ENCODE peak calls at places on chromosome 2, in six cellular contexts. K is GM12865; W is HCT116; E is CD4-positive, CD25-positive, alpha-beta regulatory T cell; J is ureter; X is neural crest cell. M is an unnamed sample.
A peak's percentile ranks its signal among the peaks of the same experiment; 100 is the strongest.

GRCh38 chr2:100976634-100977391 is 25.3 kb upstream of the RPL31 start:
- DNase-seq in K (peak; percentile 74), W (no peak), E (no peak), J (no peak), X (no peak), M (peak; percentile 36)

GRCh38 chr2:145091967-145092366 is 572.0 kb upstream of the ZEB2 start:
- DNase-seq in K (no peak), W (no peak), E (no peak), J (no peak), X (no peak), M (no peak)

GRCh38 chr2:28247747-28248146 is 144.9 kb upstream of the FOSL2 start:
- DNase-seq in K (no peak), W (no peak), E (no peak), J (no peak), X (no peak), M (no peak)

GRCh38 chr2:9883897-9884296 is 40.6 kb downstream of the TAF1B start:
- DNase-seq in K (no peak), W (no peak), E (no peak), J (no peak), X (no peak), M (no peak)

GRCh38 chr2:226431301-226431955 is 368.2 kb downstream of the IRS1 start:
- DNase-seq in K (no peak), W (no peak), E (no peak), J (no peak), X (no peak), M (no peak)

GRCh38 chr2:190578158-190579057 is 43.9 kb upstream of the NEMP2 start:
- DNase-seq in K (no peak), W (peak; percentile 24), E (no peak), J (no peak), X (no peak), M (no peak)

GRCh38 chr2:241188386-241189092 is at the start of gene ANO7:
- DNase-seq in K (no peak), W (no peak), E (no peak), J (no peak), X (no peak), M (no peak)

GRCh38 chr2:155035246-155035645 is 336.8 kb downstream of the KCNJ3 start:
- DNase-seq in K (no peak), W (no peak), E (no peak), J (no peak), X (no peak), M (no peak)

GRCh38 chr2:147945660-147946059 is 74.9 kb downstream of the ORC4 start:
- DNase-seq in K (no peak), W (no peak), E (no peak), J (no peak), X (no peak), M (no peak)

GRCh38 chr2:216773072-216773471 is 77.7 kb upstream of the IGFBP5 start:
- DNase-seq in K (no peak), W (no peak), E (no peak), J (no peak), X (no peak), M (no peak)

GRCh38 chr2:229340086-229340760 is 69.1 kb upstream of the PID1 start:
- DNase-seq in K (no peak), W (no peak), E (no peak), J (no peak), X (no peak), M (no peak)

GRCh38 chr2:114550895-114551793 is 108.7 kb downstream of the DPP10 start:
- DNase-seq in K (peak; percentile 41), W (no peak), E (no peak), J (peak; percentile 66), X (peak; percentile 42), M (peak; percentile 13)

GRCh38 chr2:202113571-202114142 is 40.6 kb downstream of the KIAA2012 start:
- DNase-seq in K (no peak), W (no peak), E (no peak), J (no peak), X (no peak), M (no peak)

GRCh38 chr2:143264851-143265250 is 135.6 kb downstream of the ARHGAP15 start:
- DNase-seq in K (no peak), W (no peak), E (no peak), J (no peak), X (no peak), M (no peak)

GRCh38 chr2:235026649-235027557 is 75.1 kb downstream of the SH3BP4 start:
- DNase-seq in K (no peak), W (peak; percentile 79), E (no peak), J (peak; percentile 94), X (no peak), M (no peak)

GRCh38 chr2:28702887-28703286 is 48.7 kb upstream of the PPP1CB start:
- DNase-seq in K (no peak), W (no peak), E (no peak), J (no peak), X (no peak), M (no peak)

GRCh38 chr2:241842067-241842415 is 16.7 kb downstream of the PDCD1 start:
- DNase-seq in K (no peak), W (no peak), E (no peak), J (peak; percentile 35), X (no peak), M (no peak)

GRCh38 chr2:216996279-216996845 is 136.5 kb upstream of the TNP1 start:
- DNase-seq in K (no peak), W (no peak), E (no peak), J (no peak), X (no peak), M (no peak)

GRCh38 chr2:122927710-122928249 is 1097.3 kb upstream of the CNTNAP5 start:
- DNase-seq in K (no peak), W (no peak), E (no peak), J (no peak), X (no peak), M (no peak)

GRCh38 chr2:38934742-38935141 is 45.1 kb downstream of the ARHGEF33 start:
- DNase-seq in K (no peak), W (no peak), E (no peak), J (no peak), X (no peak), M (no peak)

GRCh38 chr2:163345795-163346573 is 389.8 kb downstream of the FIGN start:
- DNase-seq in K (peak; percentile 62), W (peak; percentile 55), E (no peak), J (no peak), X (peak; percentile 23), M (peak; percentile 20)

GRCh38 chr2:240447331-240447730 is 11.9 kb downstream of the GPC1 start:
- DNase-seq in K (no peak), W (no peak), E (no peak), J (no peak), X (no peak), M (no peak)

GRCh38 chr2:219249203-219249980 is 3.7 kb upstream of the TUBA4B start:
- DNase-seq in K (peak; percentile 70), W (no peak), E (peak; percentile 23), J (peak; percentile 90), X (no peak), M (no peak)